ENCODE peak calls at places on chromosome 15, in nine cellular contexts. T, B, E, H, W, P, O, V and Q are unnamed samples.

GRCh38 chr15:65783872-65784271 is 8.2 kb downstream of the DENND4A start:
- DNase-seq in T (no peak), B (no peak), E (no peak), H (no peak), W (no peak), P (no peak), O (no peak), V (no peak), Q (no peak)

GRCh38 chr15:85891470-85891869 is 96.7 kb upstream of the KLHL25 start:
- DNase-seq in T (no peak), B (no peak), E (no peak), H (no peak), W (no peak), P (no peak), O (no peak), V (no peak), Q (no peak)

GRCh38 chr15:95990833-95991232 is 339.7 kb upstream of the NR2F2 start:
- DNase-seq in T (peak), B (no peak), E (no peak), H (no peak), W (no peak), P (no peak), O (no peak), V (peak), Q (no peak)

GRCh38 chr15:31457161-31457560 is 130.5 kb downstream of the KLF13 start:
- DNase-seq in T (no peak), B (peak), E (peak), H (no peak), W (peak), P (no peak), O (no peak), V (no peak), Q (no peak)

GRCh38 chr15:29920515-29920914 is 98.2 kb upstream of the TJP1 start:
- DNase-seq in T (no peak), B (no peak), E (peak), H (no peak), W (peak), P (no peak), O (no peak), V (peak), Q (no peak)

GRCh38 chr15:98715890-98716443 is 67.6 kb downstream of the IGF1R start:
- DNase-seq in T (no peak), B (no peak), E (no peak), H (no peak), W (no peak), P (no peak), O (no peak), V (no peak), Q (no peak)

GRCh38 chr15:36775209-36775608 is 195.8 kb downstream of the CDIN1 start:
- DNase-seq in T (no peak), B (no peak), E (no peak), H (no peak), W (no peak), P (no peak), O (peak), V (no peak), Q (no peak)

GRCh38 chr15:69459063-69459462 is 6.4 kb downstream of the RPLP1 start:
- DNase-seq in T (no peak), B (no peak), E (no peak), H (no peak), W (no peak), P (no peak), O (no peak), V (no peak), Q (no peak)

GRCh38 chr15:32869814-32870213 is 152.0 kb downstream of the GREM1 start:
- DNase-seq in T (no peak), B (no peak), E (no peak), H (no peak), W (no peak), P (no peak), O (no peak), V (no peak), Q (no peak)

GRCh38 chr15:92915766-92916435 is 15.8 kb downstream of the CHD2 start:
- DNase-seq in T (no peak), B (no peak), E (no peak), H (no peak), W (no peak), P (no peak), O (no peak), V (peak), Q (no peak)

GRCh38 chr15:89903858-89904130 is 9.0 kb downstream of the ARPIN start:
- DNase-seq in T (no peak), B (no peak), E (no peak), H (no peak), W (no peak), P (no peak), O (no peak), V (no peak), Q (no peak)

GRCh38 chr15:101378879-101379278 is 83.8 kb upstream of the SNRPA1 start:
- DNase-seq in T (no peak), B (no peak), E (no peak), H (no peak), W (no peak), P (no peak), O (no peak), V (no peak), Q (no peak)

GRCh38 chr15:31503758-31504461 is 177.3 kb downstream of the KLF13 start:
- DNase-seq in T (no peak), B (peak), E (no peak), H (no peak), W (no peak), P (no peak), O (no peak), V (no peak), Q (no peak)

GRCh38 chr15:72237286-72238224 is 6.6 kb upstream of the PKM start:
- DNase-seq in T (peak), B (peak), E (peak), H (no peak), W (peak), P (peak), O (peak), V (peak), Q (peak)

GRCh38 chr15:67501177-67501835 is 19.6 kb upstream of the C15orf61 start:
- DNase-seq in T (no peak), B (no peak), E (no peak), H (no peak), W (peak), P (no peak), O (no peak), V (peak), Q (peak)
- TF ChIP-seq CTCF in T (peak), B (no peak), E (peak), H (peak), W (peak), P (peak), O (peak), V (peak), Q (peak)

GRCh38 chr15:51483985-51484384 is 138.6 kb downstream of the DMXL2 start:
- DNase-seq in T (no peak), B (no peak), E (no peak), H (no peak), W (no peak), P (no peak), O (no peak), V (no peak), Q (no peak)

GRCh38 chr15:51483520-51483919 is 139.1 kb downstream of the DMXL2 start:
- DNase-seq in T (no peak), B (no peak), E (no peak), H (no peak), W (no peak), P (no peak), O (no peak), V (no peak), Q (no peak)

DNA sequence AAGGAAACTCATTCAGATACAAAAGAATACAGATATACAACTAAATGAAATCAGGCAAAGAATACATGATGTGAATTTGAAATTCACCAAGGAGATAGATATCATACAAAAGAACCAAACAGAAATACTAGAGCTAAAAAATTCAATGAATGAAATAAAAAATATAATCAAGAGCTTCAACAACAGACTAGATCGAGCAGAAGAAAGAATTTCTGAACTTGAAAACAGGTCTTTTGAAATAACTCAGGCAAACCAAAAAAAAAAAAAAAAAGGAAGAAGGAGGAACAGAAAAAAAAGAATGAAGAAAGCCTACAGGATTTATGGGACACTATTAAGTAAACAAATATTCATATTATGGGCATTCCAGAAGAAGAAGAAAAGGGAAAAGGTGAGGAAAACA is 137.8 kb downstream of the DMXL2 start:
- DNase-seq in T (no peak), B (no peak), E (no peak), H (no peak), W (no peak), P (no peak), O (no peak), V (no peak), Q (no peak)
- TF ChIP-seq CTCF in T (no peak), B (no peak), E (no peak), H (no peak), W (no peak), P (no peak), O (no peak), V (no peak), Q (no peak)

GRCh38 chr15:64216722-64217428 is 54.1 kb upstream of the PPIB start:
- DNase-seq in T (no peak), B (no peak), E (no peak), H (no peak), W (no peak), P (no peak), O (no peak), V (no peak), Q (no peak)
- TF ChIP-seq CTCF in T (no peak), B (no peak), E (no peak), H (no peak), W (no peak), P (no peak), O (no peak), V (no peak), Q (no peak)

GRCh38 chr15:60396560-60396963 is 1.2 kb downstream of the ANXA2 start:
- DNase-seq in T (no peak), B (no peak), E (no peak), H (no peak), W (no peak), P (no peak), O (no peak), V (peak), Q (no peak)
- TF ChIP-seq CTCF in T (no peak), B (no peak), E (no peak), H (no peak), W (no peak), P (no peak), O (no peak), V (no peak), Q (no peak)

DNA sequence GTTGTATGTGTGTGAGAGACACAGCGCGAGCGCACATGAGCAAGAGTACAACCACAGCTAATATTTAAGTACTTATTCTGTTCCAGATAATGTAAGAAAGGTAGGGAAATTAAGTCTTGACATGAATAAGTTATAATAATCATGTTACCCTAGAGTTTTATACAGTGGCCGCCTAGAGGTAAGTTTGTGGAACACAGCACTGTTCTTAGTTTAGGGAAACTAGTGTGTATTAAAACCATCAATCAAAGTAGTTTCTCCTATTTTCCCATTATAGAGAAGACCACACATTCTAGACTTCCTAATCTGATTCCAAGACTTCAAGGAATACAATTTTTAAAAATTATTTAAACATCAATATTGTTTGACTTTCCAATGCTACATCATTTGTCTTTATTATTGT is 9.5 kb downstream of the ALDH1A2 start:
- DNase-seq in T (no peak), B (no peak), E (no peak), H (no peak), W (no peak), P (no peak), O (no peak), V (no peak), Q (no peak)
- TF ChIP-seq CTCF in T (no peak), B (no peak), E (no peak), H (no peak), W (no peak), P (no peak), O (no peak), V (no peak), Q (no peak)

GRCh38 chr15:87981969-87982368 is 274.6 kb downstream of the NTRK3 start:
- DNase-seq in T (no peak), B (peak), E (no peak), H (peak), W (no peak), P (no peak), O (no peak), V (peak), Q (no peak)
- TF ChIP-seq CTCF in T (no peak), B (no peak), E (no peak), H (no peak), W (no peak), P (no peak), O (no peak), V (no peak), Q (no peak)

DNA sequence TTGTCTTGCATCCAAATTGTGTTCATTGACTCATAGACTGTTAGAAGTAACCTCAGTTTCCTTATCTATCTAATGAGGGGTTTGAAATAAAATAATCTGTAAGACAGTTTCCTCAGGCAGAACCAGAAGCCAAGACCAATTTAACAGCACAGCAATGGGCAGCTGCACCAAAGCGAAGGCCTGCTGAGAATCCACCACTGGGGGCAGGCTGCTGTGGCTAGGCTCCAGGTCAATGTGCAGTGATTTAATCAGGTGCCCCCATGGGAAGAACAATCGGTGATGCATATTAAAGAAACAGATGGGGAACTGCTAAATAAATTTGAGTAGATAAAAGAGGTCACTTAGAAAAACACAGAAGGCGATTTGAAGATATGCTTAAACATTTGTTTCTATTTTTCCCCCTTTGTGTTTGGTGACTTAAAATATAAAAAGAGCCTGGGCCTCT is 28.0 kb upstream of the TMOD3 start:
- DNase-seq in T (no peak), B (no peak), E (no peak), H (peak), W (peak), P (no peak), O (no peak), V (peak), Q (peak)
- TF ChIP-seq CTCF in T (peak), B (no peak), E (peak), H (peak), W (peak), P (peak), O (peak), V (peak), Q (peak)

GRCh38 chr15:83992356-83993031 is 243.1 kb upstream of the GOLGA6L4 start:
- DNase-seq in T (peak), B (no peak), E (no peak), H (no peak), W (no peak), P (no peak), O (no peak), V (no peak), Q (peak)

GRCh38 chr15:83998486-83998885 is 237.1 kb upstream of the GOLGA6L4 start:
- DNase-seq in T (no peak), B (no peak), E (no peak), H (no peak), W (no peak), P (no peak), O (no peak), V (peak), Q (no peak)

GRCh38 chr15:83991163-83991562 is 244.4 kb upstream of the GOLGA6L4 start:
- DNase-seq in T (no peak), B (no peak), E (no peak), H (no peak), W (no peak), P (no peak), O (no peak), V (no peak), Q (no peak)

GRCh38 chr15:83999396-84000120 is 236.0 kb upstream of the GOLGA6L4 start:
- DNase-seq in T (no peak), B (no peak), E (no peak), H (no peak), W (peak), P (no peak), O (no peak), V (peak), Q (no peak)

GRCh38 chr15:83993591-83993990 is 242.0 kb upstream of the GOLGA6L4 start:
- DNase-seq in T (no peak), B (no peak), E (no peak), H (no peak), W (no peak), P (no peak), O (no peak), V (no peak), Q (no peak)
- TF ChIP-seq CTCF in T (peak), B (no peak), E (no peak), H (no peak), W (no peak), P (no peak), O (peak), V (peak), Q (no peak)

GRCh38 chr15:74835312-74835823 is 7.6 kb downstream of the ULK3 start:
- DNase-seq in T (no peak), B (no peak), E (no peak), H (peak), W (peak), P (no peak), O (no peak), V (peak), Q (peak)

GRCh38 chr15:74838117-74838516 is 4.8 kb downstream of the ULK3 start:
- DNase-seq in T (no peak), B (no peak), E (no peak), H (no peak), W (no peak), P (no peak), O (no peak), V (no peak), Q (no peak)

GRCh38 chr15:74836846-74837245 is 6.1 kb downstream of the ULK3 start:
- DNase-seq in T (no peak), B (no peak), E (no peak), H (no peak), W (no peak), P (no peak), O (no peak), V (no peak), Q (no peak)

GRCh38 chr15:74838746-74839525 is 4.0 kb downstream of the ULK3 start:
- DNase-seq in T (no peak), B (no peak), E (no peak), H (no peak), W (no peak), P (no peak), O (no peak), V (no peak), Q (no peak)

GRCh38 chr15:74837482-74837881 is 5.5 kb downstream of the ULK3 start:
- DNase-seq in T (no peak), B (no peak), E (no peak), H (no peak), W (no peak), P (no peak), O (no peak), V (no peak), Q (no peak)
- TF ChIP-seq CTCF in T (no peak), B (no peak), E (no peak), H (no peak), W (no peak), P (no peak), O (no peak), V (no peak), Q (no peak)